ENCODE peak calls at places on chromosome 1, in seven cellular contexts. R, D, V, W, C, I and F are unnamed samples.

GRCh38 chr1:231628207-231628876 is 1.8 kb downstream of the DISC1 start:
- DNase-seq in R (no peak), D (peak; percentile 53), V (no peak), W (peak; percentile 35), C (no peak), I (no peak), F (no peak)

GRCh38 chr1:2300004-2300771 is 72.1 kb downstream of the SKI start:
- DNase-seq in R (no peak), D (no peak), V (no peak), W (peak; percentile 58), C (no peak), I (no peak), F (no peak)

GRCh38 chr1:93779540-93780121 is 98.0 kb upstream of the BCAR3 start:
- DNase-seq in R (no peak), D (no peak), V (no peak), W (no peak), C (peak; percentile 69), I (peak; percentile 67), F (peak; percentile 42)

GRCh38 chr1:18484276-18484675 is 3.5 kb downstream of the KLHDC7A start:
- DNase-seq in R (no peak), D (no peak), V (no peak), W (no peak), C (no peak), I (no peak), F (no peak)

GRCh38 chr1:205186191-205186590 is 25.3 kb downstream of the DSTYK start:
- DNase-seq in R (no peak), D (no peak), V (no peak), W (no peak), C (no peak), I (no peak), F (no peak)

GRCh38 chr1:94757931-94758330 is 62.2 kb upstream of the SLC44A3 start:
- DNase-seq in R (no peak), D (no peak), V (peak; percentile 52), W (no peak), C (peak; percentile 74), I (no peak), F (peak; percentile 27)

GRCh38 chr1:244599937-244600350 is 53.0 kb upstream of the DESI2 start:
- DNase-seq in R (no peak), D (no peak), V (no peak), W (no peak), C (no peak), I (peak; percentile 76), F (no peak)

GRCh38 chr1:40898434-40898900 is 36.3 kb upstream of the CITED4 start:
- DNase-seq in R (no peak), D (peak; percentile 31), V (no peak), W (no peak), C (no peak), I (no peak), F (no peak)

GRCh38 chr1:14881775-14882672 is 271.5 kb upstream of the TMEM51 start:
- DNase-seq in R (no peak), D (no peak), V (no peak), W (no peak), C (no peak), I (no peak), F (no peak)